ENCODE peak calls at places on chromosomes 2 and 18, in five cellular contexts. One of them, this sample, is unnamed.

GRCh38 chr2:28544915-28545589 is 49.2 kb downstream of the PLB1 start:
- DNase-seq in NB4: peak; percentile 32
- DNase-seq in brain microvascular endothelial cell: no peak
- DNase-seq in hepatocyte: peak; percentile 63
- DNase-seq in adrenal gland: peak; percentile 80
- DNase-seq in this sample: peak; percentile 21

GRCh38 chr2:44753552-44754285 is 187.8 kb upstream of the SIX3 start:
- DNase-seq in NB4: peak; percentile 97
- DNase-seq in brain microvascular endothelial cell: no peak
- DNase-seq in hepatocyte: no peak
- DNase-seq in adrenal gland: no peak
- DNase-seq in this sample: peak; percentile 74

GRCh38 chr2:10390369-10390801 is 57.7 kb downstream of the ODC1 start:
- DNase-seq in NB4: no peak
- DNase-seq in brain microvascular endothelial cell: no peak
- DNase-seq in hepatocyte: no peak
- DNase-seq in adrenal gland: no peak
- DNase-seq in this sample: no peak

GRCh38 chr2:136013962-136014361 is 28.5 kb upstream of the DARS1 start:
- DNase-seq in NB4: peak; percentile 41
- DNase-seq in brain microvascular endothelial cell: no peak
- DNase-seq in hepatocyte: peak; percentile 51
- DNase-seq in adrenal gland: peak; percentile 16
- DNase-seq in this sample: no peak

GRCh38 chr2:161238559-161239415 is 69.4 kb upstream of the PSMD14 start:
- DNase-seq in NB4: peak; percentile 8
- DNase-seq in brain microvascular endothelial cell: no peak
- DNase-seq in hepatocyte: peak; percentile 69
- DNase-seq in adrenal gland: peak; percentile 72
- DNase-seq in this sample: peak; percentile 73

GRCh38 chr2:106664669-106665068 is 177.5 kb downstream of the CD8B2 start:
- DNase-seq in NB4: peak; percentile 54
- DNase-seq in brain microvascular endothelial cell: no peak
- DNase-seq in hepatocyte: no peak
- DNase-seq in adrenal gland: no peak
- DNase-seq in this sample: peak; percentile 7

GRCh38 chr2:15761910-15762309 is 170.2 kb downstream of the DDX1 start:
- DNase-seq in NB4: no peak
- DNase-seq in brain microvascular endothelial cell: no peak
- DNase-seq in hepatocyte: no peak
- DNase-seq in adrenal gland: no peak
- DNase-seq in this sample: no peak

GRCh38 chr2:99680946-99681345 is 191.1 kb upstream of the REV1 start:
- DNase-seq in NB4: peak; percentile 8
- DNase-seq in brain microvascular endothelial cell: peak; percentile 73
- DNase-seq in hepatocyte: no peak
- DNase-seq in adrenal gland: peak; percentile 56
- DNase-seq in this sample: no peak

GRCh38 chr2:44778671-44779476 is 162.6 kb upstream of the SIX3 start:
- DNase-seq in NB4: peak; percentile 91
- DNase-seq in brain microvascular endothelial cell: no peak
- DNase-seq in hepatocyte: no peak
- DNase-seq in adrenal gland: no peak
- DNase-seq in this sample: peak; percentile 88

GRCh38 chr18:44777429-44778192 is 96.9 kb downstream of the SETBP1 start:
- DNase-seq in NB4: no peak
- DNase-seq in brain microvascular endothelial cell: no peak
- DNase-seq in hepatocyte: no peak
- DNase-seq in adrenal gland: no peak
- DNase-seq in this sample: no peak

GRCh38 chr2:46780801-46781445 is 134.7 kb downstream of the MCFD2 start:
- DNase-seq in NB4: peak; percentile 60
- DNase-seq in brain microvascular endothelial cell: no peak
- DNase-seq in hepatocyte: peak; percentile 49
- DNase-seq in adrenal gland: no peak
- DNase-seq in this sample: no peak

GRCh38 chr2:115580784-115581183 is 1138.3 kb downstream of the DPP10 start:
- DNase-seq in NB4: no peak
- DNase-seq in brain microvascular endothelial cell: no peak
- DNase-seq in hepatocyte: no peak
- DNase-seq in adrenal gland: no peak
- DNase-seq in this sample: no peak

GRCh38 chr18:79405781-79406575 is 10.2 kb downstream of the NFATC1 start:
- DNase-seq in NB4: peak; percentile 46
- DNase-seq in brain microvascular endothelial cell: no peak
- DNase-seq in hepatocyte: no peak
- DNase-seq in adrenal gland: peak; percentile 62
- DNase-seq in this sample: peak; percentile 70

GRCh38 chr2:128310094-128310716 is 8.5 kb downstream of the HS6ST1 start:
- DNase-seq in NB4: no peak
- DNase-seq in brain microvascular endothelial cell: no peak
- DNase-seq in hepatocyte: no peak
- DNase-seq in adrenal gland: peak; percentile 7
- DNase-seq in this sample: no peak

GRCh38 chr18:77702686-77703085 is 453.0 kb downstream of the GALR1 start:
- DNase-seq in NB4: peak; percentile 53
- DNase-seq in brain microvascular endothelial cell: peak; percentile 1
- DNase-seq in hepatocyte: peak; percentile 27
- DNase-seq in adrenal gland: no peak
- DNase-seq in this sample: peak; percentile 18

GRCh38 chr2:204268458-204268857 is 276.8 kb upstream of the PARD3B start:
- DNase-seq in NB4: no peak
- DNase-seq in brain microvascular endothelial cell: no peak
- DNase-seq in hepatocyte: no peak
- DNase-seq in adrenal gland: no peak
- DNase-seq in this sample: no peak

GRCh38 chr2:105576440-105577241 is 168.1 kb upstream of the NCK2 start:
- DNase-seq in NB4: peak; percentile 59
- DNase-seq in brain microvascular endothelial cell: no peak
- DNase-seq in hepatocyte: peak; percentile 53
- DNase-seq in adrenal gland: peak; percentile 60
- DNase-seq in this sample: peak; percentile 60

GRCh38 chr2:80105020-80105419 is 199.5 kb downstream of the LRRTM1 start:
- DNase-seq in NB4: no peak
- DNase-seq in brain microvascular endothelial cell: no peak
- DNase-seq in hepatocyte: no peak
- DNase-seq in adrenal gland: no peak
- DNase-seq in this sample: no peak

GRCh38 chr2:223474893-223475292 is 127.3 kb downstream of the SCG2 start:
- DNase-seq in NB4: no peak
- DNase-seq in brain microvascular endothelial cell: no peak
- DNase-seq in hepatocyte: no peak
- DNase-seq in adrenal gland: no peak
- DNase-seq in this sample: no peak

GRCh38 chr18:51191139-51191717 is 6.3 kb downstream of the MEX3C start:
- DNase-seq in NB4: no peak
- DNase-seq in brain microvascular endothelial cell: no peak
- DNase-seq in hepatocyte: no peak
- DNase-seq in adrenal gland: no peak
- DNase-seq in this sample: peak; percentile 80
- H3K4me3 ChIP-seq in NB4: peak overlapping the region; percentile 13
- H3K4me3 ChIP-seq in brain microvascular endothelial cell: no peak overlapping the region
- H3K4me3 ChIP-seq in hepatocyte: no peak overlapping the region
- H3K4me3 ChIP-seq in adrenal gland: no peak overlapping the region
- H3K4me3 ChIP-seq in this sample: no peak overlapping the region

GRCh38 chr2:166419616-166419934 is 43.8 kb upstream of the SCN9A start:
- DNase-seq in NB4: peak; percentile 20
- DNase-seq in brain microvascular endothelial cell: peak; percentile 30
- DNase-seq in hepatocyte: peak; percentile 10
- DNase-seq in adrenal gland: no peak
- DNase-seq in this sample: no peak
- TF ChIP-seq CTCF in NB4: no peak
- TF ChIP-seq CTCF in brain microvascular endothelial cell: peak; percentile 42
- TF ChIP-seq CTCF in hepatocyte: peak; percentile 55
- TF ChIP-seq CTCF in adrenal gland: no peak
- TF ChIP-seq CTCF in this sample: no peak

DNA sequence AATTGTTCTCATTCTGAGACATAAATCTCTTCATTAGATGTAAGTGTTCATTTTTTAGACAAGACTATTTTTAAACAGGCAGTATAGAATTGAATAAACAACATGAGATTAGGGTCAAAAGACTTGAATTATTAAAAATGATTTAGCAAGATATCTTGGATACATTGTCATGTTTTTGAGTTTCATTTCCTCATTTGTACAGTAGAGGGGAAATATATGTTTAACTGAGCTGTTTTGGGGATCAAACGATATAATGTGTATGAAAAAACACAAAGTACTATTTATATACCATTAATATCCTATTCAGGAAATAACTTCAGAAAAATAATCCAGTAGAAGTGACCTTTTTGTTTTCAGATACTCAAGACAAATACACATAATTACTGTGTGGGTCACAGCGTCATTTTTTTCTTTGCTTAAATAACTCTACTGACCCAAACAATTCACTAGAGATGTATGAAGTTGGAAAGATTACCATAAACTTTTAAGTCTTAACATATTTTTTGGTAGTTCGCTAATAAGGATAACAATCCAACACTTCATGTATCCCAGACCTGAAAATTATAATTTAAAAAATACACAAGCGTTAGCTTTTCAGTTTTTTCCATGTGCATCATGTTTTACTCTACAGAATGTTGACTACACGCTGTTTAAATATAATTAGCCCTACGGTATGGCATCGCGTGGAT is 876 bp upstream of the ASXL3 start:
- DNase-seq in NB4: no peak
- DNase-seq in brain microvascular endothelial cell: no peak
- DNase-seq in hepatocyte: no peak
- DNase-seq in adrenal gland: no peak
- DNase-seq in this sample: no peak
- H3K4me3 ChIP-seq in NB4: no peak overlapping the region
- H3K4me3 ChIP-seq in brain microvascular endothelial cell: peak overlapping the region; percentile 80
- H3K4me3 ChIP-seq in hepatocyte: peak overlapping the region; percentile 78
- H3K4me3 ChIP-seq in adrenal gland: no peak overlapping the region
- H3K4me3 ChIP-seq in this sample: no peak overlapping the region

GRCh38 chr18:5890261-5890605 is 5.1 kb downstream of the TMEM200C start:
- DNase-seq in NB4: no peak
- DNase-seq in brain microvascular endothelial cell: no peak
- DNase-seq in hepatocyte: no peak
- DNase-seq in adrenal gland: peak; percentile 61
- DNase-seq in this sample: no peak
- TF ChIP-seq CTCF in NB4: no peak
- TF ChIP-seq CTCF in brain microvascular endothelial cell: no peak
- TF ChIP-seq CTCF in hepatocyte: no peak
- TF ChIP-seq CTCF in adrenal gland: no peak
- TF ChIP-seq CTCF in this sample: no peak

GRCh38 chr2:219387284-219388126 is at the start of gene DNPEP:
- DNase-seq in NB4: peak; percentile 92
- DNase-seq in brain microvascular endothelial cell: peak; percentile 83
- DNase-seq in hepatocyte: peak; percentile 98
- DNase-seq in adrenal gland: peak; percentile 84
- DNase-seq in this sample: peak; percentile 96

GRCh38 chr2:219386532-219387280 is 1.0 kb downstream of the DNPEP start:
- DNase-seq in NB4: no peak
- DNase-seq in brain microvascular endothelial cell: no peak
- DNase-seq in hepatocyte: no peak
- DNase-seq in adrenal gland: no peak
- DNase-seq in this sample: no peak

GRCh38 chr2:219385958-219386520 is 1.7 kb downstream of the DNPEP start:
- DNase-seq in NB4: no peak
- DNase-seq in brain microvascular endothelial cell: no peak
- DNase-seq in hepatocyte: no peak
- DNase-seq in adrenal gland: no peak
- DNase-seq in this sample: no peak

GRCh38 chr2:219388127-219388844 is 574 bp upstream of the DNPEP start:
- DNase-seq in NB4: peak; percentile 98
- DNase-seq in brain microvascular endothelial cell: peak; percentile 92
- DNase-seq in hepatocyte: peak; percentile 99
- DNase-seq in adrenal gland: peak; percentile 99
- DNase-seq in this sample: peak; percentile 98

GRCh38 chr2:219388845-219389156 is 1.1 kb upstream of the DNPEP start:
- DNase-seq in NB4: no peak
- DNase-seq in brain microvascular endothelial cell: no peak
- DNase-seq in hepatocyte: no peak
- DNase-seq in adrenal gland: no peak
- DNase-seq in this sample: no peak
- H3K4me3 ChIP-seq in NB4: peak overlapping the region; percentile 57
- H3K4me3 ChIP-seq in brain microvascular endothelial cell: peak overlapping the region; percentile 48
- H3K4me3 ChIP-seq in hepatocyte: no peak overlapping the region
- H3K4me3 ChIP-seq in adrenal gland: no peak overlapping the region
- H3K4me3 ChIP-seq in this sample: peak overlapping the region; percentile 56

DNA sequence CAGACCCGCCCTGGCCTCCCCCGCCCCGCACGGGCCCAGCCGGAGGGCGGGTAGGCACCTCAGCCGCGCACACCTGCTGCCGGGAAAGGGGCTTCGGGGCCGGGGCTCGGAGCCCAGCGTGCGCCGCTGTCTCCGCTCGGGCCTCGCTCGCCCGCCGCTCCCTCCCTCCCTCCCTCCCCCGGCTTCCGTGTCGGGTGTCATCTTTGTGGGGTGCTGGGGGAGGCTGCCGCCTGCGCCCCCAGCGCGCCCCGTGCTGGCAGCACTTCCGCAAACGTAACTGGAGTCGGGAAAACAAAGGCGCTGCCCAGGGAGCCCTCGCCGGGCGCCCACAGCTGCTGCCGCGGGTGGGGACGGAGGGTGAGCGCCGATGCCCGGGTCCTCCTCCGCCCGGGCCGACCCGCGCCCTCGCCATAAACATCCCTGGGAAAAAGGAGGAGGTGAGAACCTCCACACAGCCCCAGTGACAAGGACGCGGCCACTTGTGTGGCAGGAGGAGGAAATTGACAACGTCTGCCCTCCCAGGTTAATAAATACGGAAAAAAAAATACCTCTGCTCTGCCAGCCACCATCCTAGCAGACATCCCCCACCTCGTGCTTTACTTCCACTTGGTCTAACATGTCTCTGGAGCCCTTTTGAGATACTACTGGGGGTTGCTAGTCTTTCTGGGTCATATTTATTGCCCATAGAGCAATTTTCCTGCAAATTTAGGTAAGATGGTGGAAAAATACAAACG is 550 bp downstream of the MFSD6 start:
- DNase-seq in NB4: peak; percentile 71
- DNase-seq in brain microvascular endothelial cell: no peak
- DNase-seq in hepatocyte: peak; percentile 62
- DNase-seq in adrenal gland: peak; percentile 54
- DNase-seq in this sample: peak; percentile 84
- TF ChIP-seq CTCF in NB4: no peak
- TF ChIP-seq CTCF in brain microvascular endothelial cell: no peak
- TF ChIP-seq CTCF in hepatocyte: no peak
- TF ChIP-seq CTCF in adrenal gland: no peak
- TF ChIP-seq CTCF in this sample: no peak

GRCh38 chr2:85436836-85437487 is 18.4 kb downstream of the SH2D6 start:
- DNase-seq in NB4: no peak
- DNase-seq in brain microvascular endothelial cell: no peak
- DNase-seq in hepatocyte: no peak
- DNase-seq in adrenal gland: no peak
- DNase-seq in this sample: no peak
- H3K4me3 ChIP-seq in NB4: no peak overlapping the region
- H3K4me3 ChIP-seq in brain microvascular endothelial cell: no peak overlapping the region
- H3K4me3 ChIP-seq in hepatocyte: no peak overlapping the region
- H3K4me3 ChIP-seq in adrenal gland: no peak overlapping the region
- H3K4me3 ChIP-seq in this sample: peak overlapping the region; percentile 47

GRCh38 chr2:166609183-166609959 is 115.3 kb upstream of the SCN7A start:
- DNase-seq in NB4: no peak
- DNase-seq in brain microvascular endothelial cell: no peak
- DNase-seq in hepatocyte: peak; percentile 17
- DNase-seq in adrenal gland: no peak
- DNase-seq in this sample: no peak
- TF ChIP-seq CTCF in NB4: no peak
- TF ChIP-seq CTCF in brain microvascular endothelial cell: peak; percentile 19
- TF ChIP-seq CTCF in hepatocyte: no peak
- TF ChIP-seq CTCF in adrenal gland: no peak
- TF ChIP-seq CTCF in this sample: no peak